ENCODE peak calls at places on chromosomes 13 and 19, in seven cellular contexts. K is neuronal stem cell, O is mesendoderm, T is H9, B is trophoblast cell, W is mesenchymal stem cell, L is H1. U is an unnamed sample.

GRCh38 chr13:84400711-84401110 is 518.4 kb upstream of the SLITRK1 start:
- DNase-seq in O (no peak), T (no peak), B (no peak), L (no peak), K (no peak), W (peak), U (peak)

GRCh38 chr13:51874651-51875050 is 12.9 kb downstream of the CCDC70 start:
- DNase-seq in K (no peak), L (no peak), T (no peak), B (no peak), O (no peak), W (no peak), U (no peak)

GRCh38 chr13:26656919-26657318 is 99.4 kb downstream of the WASF3 start:
- DNase-seq in W (peak), K (peak), T (no peak), B (peak), O (peak), L (no peak), U (peak)

GRCh38 chr13:37685206-37685605 is 86.6 kb upstream of the POSTN start:
- DNase-seq in L (no peak), T (no peak), B (no peak), W (no peak), O (peak), K (no peak), U (peak)

GRCh38 chr13:79392882-79393563 is 13.0 kb downstream of the RBM26 start:
- DNase-seq in W (peak), L (no peak), B (no peak), O (no peak), T (no peak), K (no peak), U (peak)

GRCh38 chr13:24868874-24869273 is 104.9 kb downstream of the RNF17 start:
- DNase-seq in L (no peak), T (no peak), O (no peak), B (no peak), K (no peak), W (no peak), U (no peak)

GRCh38 chr13:26973281-26973680 is 198.3 kb downstream of the USP12 start:
- DNase-seq in O (no peak), L (no peak), B (no peak), T (no peak), K (no peak), W (no peak), U (no peak)

GRCh38 chr19:12685831-12686230 is 2.0 kb upstream of the GNG14 start:
- DNase-seq in L (no peak), K (no peak), T (no peak), B (no peak), O (no peak), W (no peak), U (no peak)

GRCh38 chr19:54464624-54465266 is 1.2 kb upstream of the LENG9 start:
- DNase-seq in B (peak), W (peak), K (peak), L (peak), T (peak), O (peak), U (peak)

GRCh38 chr13:37769078-37769477 is 100.5 kb downstream of the TRPC4 start:
- DNase-seq in O (no peak), W (no peak), K (no peak), T (no peak), B (peak), L (no peak), U (no peak)

GRCh38 chr19:2171349-2172145 is 7.8 kb downstream of the DOT1L start:
- DNase-seq in W (peak), L (no peak), O (peak), K (no peak), T (peak), B (peak), U (peak)

GRCh38 chr13:40692946-40693345 is 26.5 kb upstream of the FOXO1 start:
- DNase-seq in T (no peak), K (no peak), O (no peak), B (peak), W (no peak), L (no peak), U (no peak)

GRCh38 chr13:94121686-94122085 is 357.8 kb downstream of the DCT start:
- DNase-seq in T (no peak), W (peak), B (no peak), L (no peak), O (no peak), K (no peak), U (peak)

GRCh38 chr13:67119481-67119883 is 110.7 kb downstream of the PCDH9 start:
- DNase-seq in K (no peak), W (peak), B (peak), T (no peak), O (no peak), L (no peak), U (peak)

GRCh38 chr19:16851031-16851712 is 22.0 kb downstream of the SIN3B start:
- DNase-seq in L (no peak), T (no peak), O (peak), B (no peak), K (no peak), W (peak), U (peak)

GRCh38 chr19:5339950-5340636 is 519 bp downstream of the PTPRS start:
- DNase-seq in B (peak), L (no peak), K (peak), O (no peak), T (no peak), W (no peak), U (no peak)

GRCh38 chr19:4914736-4915501 is 5.6 kb downstream of the UHRF1 start:
- DNase-seq in B (peak), L (no peak), O (peak), W (peak), T (no peak), K (no peak), U (peak)

GRCh38 chr19:46967578-46968018 is 52.0 kb upstream of the NPAS1 start:
- DNase-seq in K (no peak), B (no peak), O (no peak), T (no peak), L (no peak), W (no peak), U (no peak)

GRCh38 chr13:87403748-87404432 is 267.3 kb upstream of the SLITRK5 start:
- DNase-seq in K (no peak), O (no peak), T (no peak), W (no peak), L (no peak), B (no peak), U (no peak)

GRCh38 chr19:3413796-3414327 is 47.5 kb downstream of the NFIC start:
- DNase-seq in L (no peak), B (no peak), K (no peak), W (peak), T (no peak), O (no peak), U (no peak)

GRCh38 chr19:38849746-38850230 is at the start of gene HNRNPL:
- DNase-seq in T (no peak), K (no peak), L (no peak), O (no peak), B (no peak), W (no peak), U (no peak)

GRCh38 chr19:38252935-38253691 is 3.1 kb downstream of the PPP1R14A start:
- DNase-seq in K (no peak), L (no peak), T (no peak), B (no peak), O (no peak), W (peak), U (no peak)

GRCh38 chr13:68261105-68261504 is 1031.0 kb upstream of the PCDH9 start:
- DNase-seq in T (peak), K (no peak), B (no peak), W (no peak), L (peak), O (peak), U (no peak)

GRCh38 chr19:41016488-41017071 is 25.5 kb downstream of the CYP2B6 start:
- DNase-seq in W (no peak), K (no peak), L (no peak), B (no peak), T (no peak), O (no peak), U (no peak)

GRCh38 chr19:47618771-47619170 is 9.8 kb downstream of the BICRA start:
- DNase-seq in T (no peak), W (no peak), K (no peak), L (no peak), B (no peak), O (no peak), U (peak)

GRCh38 chr13:99605417-99606321 is 104.4 kb downstream of the TM9SF2 start:
- DNase-seq in W (no peak), K (peak), T (peak), L (no peak), B (peak), O (peak), U (no peak)

GRCh38 chr13:26474286-26474685 is 83.2 kb upstream of the WASF3 start:
- DNase-seq in O (no peak), K (no peak), T (no peak), L (no peak), W (no peak), B (peak), U (no peak)

GRCh38 chr13:111394211-111394922 is 73.9 kb downstream of the TEX29 start:
- DNase-seq in K (no peak), L (no peak), T (no peak), O (no peak), W (no peak), B (no peak), U (no peak)
- H2BK120ac ChIP-seq in K (no peak), L (no peak), T (no peak), O (no peak), W (no peak), B (no peak), U (no peak)

GRCh38 chr19:44908836-44909201 is 3.2 kb downstream of the APOE start:
- DNase-seq in T (no peak), W (no peak), B (no peak), K (no peak), O (no peak), L (no peak), U (no peak)
- H2BK120ac ChIP-seq in T (no peak), W (no peak), B (no peak), K (no peak), O (no peak), L (no peak), U (no peak)

DNA sequence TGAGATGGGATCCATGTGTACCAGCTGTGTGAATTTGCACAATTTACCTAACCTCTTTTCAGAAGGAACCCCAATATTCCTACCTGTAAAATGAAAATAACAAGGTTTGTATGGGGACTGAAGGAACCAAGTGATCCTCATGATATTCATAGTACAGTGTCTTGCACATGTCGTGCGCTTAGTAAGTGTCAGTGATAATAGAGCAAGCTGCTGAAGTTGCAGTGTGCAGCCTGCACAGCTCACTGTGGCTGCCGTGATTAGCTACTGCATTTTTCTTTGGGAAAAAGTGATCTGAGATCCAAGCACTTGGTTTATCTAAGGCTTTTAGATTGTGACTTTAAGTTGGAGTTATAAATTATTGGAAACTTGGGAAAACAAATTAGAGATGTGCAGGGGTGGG is 135.9 kb upstream of the FRY start:
- DNase-seq in K (no peak), O (no peak), L (no peak), B (no peak), W (no peak), T (no peak), U (no peak)
- H2BK120ac ChIP-seq in K (no peak), O (no peak), L (no peak), B (no peak), W (no peak), T (no peak), U (no peak)

GRCh38 chr19:32642771-32643170 is 32.2 kb downstream of the ANKRD27 start:
- DNase-seq in L (no peak), O (no peak), K (no peak), B (no peak), W (no peak), T (no peak), U (no peak)

GRCh38 chr19:32638625-32639024 is 36.4 kb downstream of the ANKRD27 start:
- DNase-seq in O (no peak), K (no peak), L (no peak), T (no peak), B (no peak), W (no peak), U (no peak)

GRCh38 chr19:32637480-32637879 is 37.5 kb downstream of the ANKRD27 start:
- DNase-seq in T (no peak), W (no peak), L (no peak), B (no peak), K (no peak), O (no peak), U (no peak)
- H2BK120ac ChIP-seq in T (no peak), W (no peak), L (no peak), B (no peak), K (no peak), O (no peak), U (no peak)

GRCh38 chr19:50204811-50205675 is 1.6 kb downstream of the MYH14 start:
- DNase-seq in T (peak), K (peak), B (peak), W (no peak), L (peak), O (peak), U (no peak)
- H2BK120ac ChIP-seq in T (no peak), K (no peak), B (peak), W (no peak), L (no peak), O (no peak), U (no peak)

DNA sequence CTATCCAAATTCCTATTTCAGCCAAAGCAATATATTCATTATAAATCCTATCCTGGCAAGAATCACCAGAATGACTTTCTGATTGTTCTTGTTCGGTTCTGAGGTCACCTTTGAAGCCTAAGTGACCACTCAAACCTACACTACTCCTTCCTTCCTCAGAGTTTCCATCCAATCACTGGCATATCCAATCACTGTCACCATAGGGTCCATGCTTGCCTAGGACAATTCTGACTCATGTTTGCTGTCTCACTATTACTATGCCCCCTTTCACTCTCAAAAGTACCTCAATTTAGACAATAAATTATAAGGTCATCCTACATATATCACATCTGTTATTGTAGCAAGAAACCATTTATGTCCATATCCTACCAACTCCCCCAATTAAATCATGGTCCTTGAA is 58.9 kb downstream of the UBL3 start:
- DNase-seq in W (no peak), T (no peak), B (no peak), O (no peak), K (no peak), L (no peak), U (no peak)
- H2BK120ac ChIP-seq in W (no peak), T (no peak), B (no peak), O (no peak), K (no peak), L (no peak), U (no peak)

DNA sequence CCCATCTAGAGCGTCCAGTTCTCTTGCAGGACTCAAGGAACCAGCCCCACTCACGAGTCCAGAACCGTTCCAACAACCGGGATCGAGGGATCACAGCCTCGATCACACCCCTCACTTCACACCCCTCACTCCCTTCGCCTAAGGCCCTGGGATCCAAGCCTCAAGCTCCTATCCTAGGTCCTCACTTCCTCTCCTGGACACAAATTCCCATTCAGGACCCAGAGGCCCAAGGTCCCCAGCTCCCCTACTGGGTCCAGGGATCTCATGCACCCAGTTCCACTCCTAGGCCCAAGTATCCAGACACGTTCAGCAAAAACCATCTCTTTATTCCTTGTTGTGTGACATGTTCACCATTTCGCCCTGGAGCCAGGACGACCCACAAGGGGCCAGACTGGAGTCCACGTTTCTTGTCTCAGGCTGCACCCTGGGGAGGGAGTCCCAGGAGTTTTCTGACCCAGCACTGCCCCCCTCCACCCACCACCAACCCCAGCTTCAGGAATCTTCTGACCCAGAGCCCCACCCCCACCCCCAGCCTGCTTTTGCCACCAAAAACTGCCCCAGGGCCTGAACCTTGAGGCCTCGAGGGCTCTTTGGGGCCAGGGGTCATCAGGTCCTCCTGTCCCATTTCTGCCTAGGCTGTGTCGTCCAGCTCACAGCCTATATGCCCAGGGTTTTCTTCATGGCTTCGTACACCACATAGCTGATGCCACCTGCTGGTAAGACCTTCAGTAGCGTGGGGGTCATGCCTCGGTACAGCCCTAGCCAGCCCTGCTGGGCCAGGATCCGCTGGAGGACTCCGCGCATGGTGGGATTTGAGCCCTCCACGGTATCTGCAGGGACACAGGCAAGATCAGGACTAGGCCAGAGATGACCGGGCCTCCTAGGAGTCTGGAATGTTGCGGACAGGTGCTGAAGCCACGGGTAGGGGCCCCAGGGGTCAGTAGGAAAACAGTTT is 1.4 kb upstream of the KHSRP start:
- DNase-seq in K (no peak), L (no peak), O (peak), W (no peak), T (no peak), B (no peak), U (no peak)
- H2BK120ac ChIP-seq in K (no peak), L (peak), O (no peak), W (no peak), T (no peak), B (peak), U (no peak)

GRCh38 chr19:7224205-7224833 is 69.9 kb downstream of the INSR start:
- DNase-seq in T (no peak), K (no peak), O (no peak), W (no peak), B (no peak), L (no peak), U (peak)

GRCh38 chr19:7224995-7225394 is 69.2 kb downstream of the INSR start:
- DNase-seq in L (no peak), W (no peak), O (no peak), K (no peak), B (no peak), T (no peak), U (no peak)

GRCh38 chr19:7225741-7226140 is 68.5 kb downstream of the INSR start:
- DNase-seq in W (no peak), B (no peak), T (no peak), K (no peak), O (no peak), L (no peak), U (no peak)

GRCh38 chr19:7226749-7227148 is 67.5 kb downstream of the INSR start:
- DNase-seq in O (no peak), T (no peak), W (no peak), L (no peak), B (no peak), K (no peak), U (no peak)

GRCh38 chr19:7223429-7223828 is 70.8 kb downstream of the INSR start:
- DNase-seq in K (no peak), W (no peak), L (no peak), B (no peak), O (no peak), T (no peak), U (no peak)
- H2BK120ac ChIP-seq in K (no peak), W (no peak), L (no peak), B (no peak), O (no peak), T (no peak), U (no peak)